ENCODE peak calls at places on chromosome 10, in ten cellular contexts. E, H, Y, Q, O, T, J, D, N and R are unnamed samples. For H3K9me3, the result is how much of the 10 kb centered on the place peaks cover.

GRCh38 chr10:71998840-71999194 is 34.6 kb downstream of the CHST3 start:
- DNase-seq in E (peak), H (peak), Y (no peak), Q (peak), O (no peak), T (peak), J (peak), D (peak), N (peak), R (peak)

GRCh38 chr10:7170626-7171322 is 240.1 kb downstream of the SFMBT2 start:
- DNase-seq in E (no peak), H (no peak), Y (no peak), Q (no peak), O (no peak), T (no peak), J (peak), D (no peak), N (no peak), R (peak)

GRCh38 chr10:89651205-89651915 is 6.3 kb upstream of the PANK1 start:
- DNase-seq in E (no peak), H (no peak), Y (no peak), Q (no peak), O (no peak), T (no peak), J (no peak), D (no peak), N (no peak), R (no peak)

GRCh38 chr10:75375828-75376227 is 25.7 kb downstream of the ZNF503 start:
- DNase-seq in E (no peak), H (peak), Y (no peak), Q (no peak), O (no peak), T (no peak), J (peak), D (no peak), N (no peak), R (no peak)

GRCh38 chr10:61705022-61705675 is 42.4 kb downstream of the CABCOCO1 start:
- DNase-seq in E (no peak), H (no peak), Y (no peak), Q (no peak), O (no peak), T (no peak), J (no peak), D (no peak), N (no peak), R (no peak)

GRCh38 chr10:61163403-61163802 is 219.4 kb upstream of the RHOBTB1 start:
- DNase-seq in E (no peak), H (no peak), Y (no peak), Q (no peak), O (no peak), T (no peak), J (no peak), D (no peak), N (peak), R (no peak)

GRCh38 chr10:62037166-62037831 is 135.8 kb downstream of the ARID5B start:
- DNase-seq in E (no peak), H (no peak), Y (no peak), Q (no peak), O (no peak), T (peak), J (no peak), D (no peak), N (peak), R (no peak)

GRCh38 chr10:75952093-75952492 is 520.7 kb downstream of the LRMDA start:
- DNase-seq in E (no peak), H (no peak), Y (no peak), Q (no peak), O (no peak), T (no peak), J (no peak), D (no peak), N (no peak), R (no peak)

GRCh38 chr10:61301560-61301959 is 151.6 kb downstream of the TMEM26 start:
- DNase-seq in E (no peak), H (no peak), Y (no peak), Q (no peak), O (no peak), T (peak), J (no peak), D (no peak), N (no peak), R (no peak)

GRCh38 chr10:15640536-15641085 is 79.1 kb downstream of the ITGA8 start:
- DNase-seq in E (no peak), H (no peak), Y (no peak), Q (no peak), O (no peak), T (no peak), J (no peak), D (no peak), N (no peak), R (no peak)

GRCh38 chr10:130105724-130106123 is 4.9 kb downstream of the C10orf143 start:
- DNase-seq in E (no peak), H (no peak), Y (no peak), Q (no peak), O (no peak), T (no peak), J (no peak), D (no peak), N (no peak), R (no peak)

GRCh38 chr10:125032474-125032873 is 90.6 kb downstream of the ZRANB1 start:
- DNase-seq in E (no peak), H (no peak), Y (peak), Q (no peak), O (no peak), T (no peak), J (no peak), D (no peak), N (no peak), R (no peak)
- H3K27ac ChIP-seq in E (no peak), H (no peak), Y (no peak), Q (no peak), O (no peak), T (no peak), J (no peak), D (peak), N (no peak), R (no peak)

DNA sequence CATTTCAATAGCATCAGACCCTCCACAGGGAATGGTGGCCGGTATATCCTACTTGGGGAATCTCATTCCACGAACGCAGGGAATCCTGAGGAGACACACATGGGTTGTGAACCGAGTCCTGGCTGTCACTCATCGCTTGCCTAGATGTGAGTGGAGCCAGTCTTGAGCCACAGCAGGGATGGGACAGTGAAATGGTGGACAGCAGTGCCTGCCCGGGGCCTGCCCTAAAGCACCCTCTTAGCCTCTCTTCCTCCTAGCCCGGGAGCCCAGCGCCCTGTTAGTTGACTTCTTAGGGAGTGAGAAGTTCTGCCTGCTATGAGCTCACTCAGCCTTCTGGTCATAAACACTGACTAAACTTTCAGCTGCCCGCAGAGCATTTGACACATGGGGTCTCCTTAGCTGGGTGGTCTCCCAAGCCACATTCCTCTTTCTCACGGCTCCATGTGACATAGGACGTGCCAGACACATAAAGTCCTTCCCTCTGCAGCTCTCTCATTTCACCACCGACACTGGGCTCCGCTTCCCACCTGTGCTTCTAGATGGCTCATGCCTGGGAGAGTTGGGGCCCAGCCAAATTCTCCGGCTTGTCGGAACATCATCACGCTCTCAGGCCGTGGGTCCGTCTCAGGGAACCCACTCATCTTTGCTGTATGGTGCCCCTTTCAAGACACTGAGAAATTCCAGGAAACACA is 60.9 kb downstream of the TCERG1L start:
- DNase-seq in E (no peak), H (no peak), Y (peak), Q (no peak), O (peak), T (no peak), J (no peak), D (no peak), N (no peak), R (no peak)
- H3K9me3 ChIP-seq in E (under half), H (under half), Y (under half), Q (under half), O (under half), T (under half), J (under half), D (under half), N (under half), R (under half)

DNA sequence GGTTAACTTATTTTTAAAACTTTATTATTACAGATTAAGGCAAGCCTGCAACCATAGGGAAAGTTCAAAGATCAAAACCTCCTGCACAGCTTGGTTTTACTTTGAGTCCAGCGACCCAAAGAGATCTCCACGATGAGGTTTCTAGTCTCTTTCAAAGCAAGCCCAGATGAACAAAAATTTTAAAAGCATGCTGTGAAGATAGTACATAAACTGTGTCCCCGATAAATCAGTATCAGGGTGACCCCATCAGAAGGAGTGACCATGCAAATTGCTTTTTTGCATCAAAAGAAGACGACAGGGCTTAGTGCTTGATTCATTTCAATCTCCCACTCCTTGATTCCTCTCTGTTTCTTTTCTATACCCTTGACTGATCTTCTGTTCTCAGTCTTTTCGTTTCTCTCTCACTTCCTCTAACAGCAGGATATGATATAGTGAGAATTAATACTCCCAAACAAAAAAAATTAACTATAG is 16.0 kb upstream of the DNTT start:
- DNase-seq in E (no peak), H (no peak), Y (no peak), Q (no peak), O (no peak), T (no peak), J (no peak), D (no peak), N (no peak), R (no peak)
- H3K27ac ChIP-seq in E (no peak), H (no peak), Y (peak), Q (no peak), O (no peak), T (no peak), J (peak), D (no peak), N (no peak), R (no peak)

DNA sequence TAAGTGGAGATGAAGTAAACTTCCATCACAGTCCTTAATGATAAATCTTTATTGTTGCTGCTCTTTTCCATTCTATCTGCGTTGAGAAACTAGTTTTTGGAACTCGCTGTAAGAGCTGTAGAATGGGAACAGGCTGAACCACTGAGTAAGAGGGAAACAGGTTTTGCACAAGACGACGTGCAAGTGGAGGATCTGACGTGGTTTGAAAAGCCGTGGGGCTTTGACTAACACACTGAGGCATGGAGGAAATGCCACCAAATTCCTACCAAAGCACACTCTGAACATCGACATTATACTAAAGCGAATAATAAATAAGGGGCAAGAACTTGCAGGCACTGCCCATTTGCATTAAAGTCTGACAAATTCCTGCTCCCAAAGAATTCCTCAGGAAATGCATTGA is 160.6 kb downstream of the KLF6 start:
- DNase-seq in E (no peak), H (no peak), Y (no peak), Q (no peak), O (no peak), T (peak), J (no peak), D (peak), N (peak), R (no peak)
- H3K9me3 ChIP-seq in E (under half), H (under half), Y (under half), Q (under half), O (under half), T (under half), J (under half), D (under half), N (under half), R (under half)

DNA sequence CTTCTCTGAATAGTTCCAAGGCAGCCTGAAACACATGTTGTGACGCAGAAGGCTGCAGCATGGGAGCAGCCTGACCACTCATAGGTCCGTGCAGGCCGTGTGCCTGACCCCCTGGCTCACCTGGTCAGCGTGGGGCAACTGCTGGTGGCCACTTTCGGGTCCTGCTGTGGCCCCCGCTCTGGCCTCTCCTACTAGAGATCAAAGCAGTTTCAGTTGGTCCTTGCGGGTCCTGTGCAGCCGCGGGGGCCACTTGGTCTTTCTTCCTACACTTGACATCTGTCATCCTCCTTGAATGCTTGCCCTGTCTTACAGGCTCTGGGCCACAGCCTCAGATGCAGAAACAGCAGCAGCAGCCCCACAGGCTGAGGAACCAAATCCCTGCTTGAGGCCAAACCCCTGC is 320.8 kb upstream of the ZNF32 start:
- DNase-seq in E (no peak), H (no peak), Y (peak), Q (no peak), O (no peak), T (no peak), J (no peak), D (no peak), N (no peak), R (no peak)
- H3K27ac ChIP-seq in E (no peak), H (no peak), Y (no peak), Q (no peak), O (no peak), T (no peak), J (no peak), D (no peak), N (no peak), R (no peak)

DNA sequence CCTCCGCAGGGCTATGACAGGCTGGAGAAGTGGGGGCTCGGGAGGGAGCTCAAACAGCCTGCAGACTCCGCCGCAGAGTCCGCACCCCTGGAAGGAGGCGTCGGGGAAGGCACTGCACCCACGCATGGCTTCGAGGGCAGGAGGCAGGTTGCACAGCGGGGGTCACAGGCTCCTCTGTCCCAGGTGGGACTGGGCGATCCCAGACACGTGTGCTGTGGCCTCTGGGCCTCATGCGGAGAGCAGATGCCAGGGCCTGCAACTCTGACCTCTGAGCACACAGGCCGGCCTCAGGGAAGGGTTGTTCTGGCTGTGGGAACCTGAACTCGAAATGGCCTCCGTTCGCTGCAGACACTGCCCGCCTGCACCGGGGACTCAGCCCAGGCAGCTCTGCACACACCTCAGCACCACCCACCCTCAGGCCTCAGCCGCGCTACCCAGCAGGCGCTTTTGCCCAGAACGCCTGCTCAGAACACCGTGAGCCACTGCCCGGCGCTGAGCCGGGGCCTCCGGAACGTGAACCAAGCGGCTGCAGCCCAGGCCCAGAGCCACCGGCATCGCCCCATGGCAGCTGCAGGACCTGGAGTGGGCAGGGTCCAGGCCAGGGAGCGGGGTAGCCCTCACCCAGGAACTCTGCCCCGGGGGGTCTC is 71.8 kb upstream of the ADGRA1 start:
- DNase-seq in E (no peak), H (no peak), Y (no peak), Q (no peak), O (no peak), T (no peak), J (no peak), D (no peak), N (no peak), R (no peak)
- H3K9me3 ChIP-seq in E (under half), H (under half), Y (under half), Q (under half), O (under half), T (under half), J (under half), D (under half), N (under half), R (under half)

GRCh38 chr10:133388973-133389818 is 4.8 kb upstream of the MTG1 start:
- DNase-seq in E (no peak), H (peak), Y (peak), Q (no peak), O (no peak), T (no peak), J (no peak), D (peak), N (no peak), R (no peak)
- H3K27ac ChIP-seq in E (no peak), H (peak), Y (peak), Q (no peak), O (no peak), T (no peak), J (no peak), D (no peak), N (no peak), R (peak)